ENCODE peak calls at places on chromosomes 3 and 15, in eight cellular contexts. S, O, D, V, Q, Y, I and J are unnamed samples.

GRCh38 chr3:128548426-128549282 is 55.7 kb upstream of the GATA2 start:
- ATAC-seq in I (no peak), V (peak), D (peak), Y (peak), O (peak), S (no peak), Q (no peak), J (peak)

GRCh38 chr3:100737334-100737733 is 28.0 kb downstream of the TFG start:
- ATAC-seq in D (peak), I (peak), Q (peak), O (peak), S (no peak), V (peak), Y (peak), J (peak)

GRCh38 chr3:43559961-43560360 is 61.9 kb downstream of the ANO10 start:
- ATAC-seq in S (no peak), Q (no peak), D (no peak), I (no peak), V (no peak), Y (no peak), O (no peak), J (no peak)

GRCh38 chr3:73069775-73070444 is 8.5 kb downstream of the EBLN2 start:
- ATAC-seq in D (no peak), Q (no peak), I (peak), O (no peak), Y (no peak), V (no peak), S (no peak), J (no peak)

GRCh38 chr15:83219026-83219425 is 11.4 kb upstream of the HDGFL3 start:
- ATAC-seq in S (no peak), Q (no peak), O (no peak), D (no peak), I (no peak), V (no peak), Y (no peak), J (no peak)

GRCh38 chr15:96699871-96700401 is 369.4 kb downstream of the NR2F2 start:
- ATAC-seq in V (no peak), Q (no peak), Y (no peak), O (no peak), I (no peak), S (no peak), D (no peak), J (no peak)

GRCh38 chr15:61702224-61703120 is 357.8 kb downstream of the VPS13C start:
- ATAC-seq in D (no peak), I (no peak), S (no peak), Y (no peak), V (no peak), O (no peak), Q (no peak), J (peak)

GRCh38 chr3:112685435-112685834 is 44.5 kb upstream of the CCDC80 start:
- ATAC-seq in Y (no peak), V (no peak), Q (no peak), S (no peak), I (no peak), D (no peak), O (peak), J (no peak)

GRCh38 chr3:186870421-186871201 is 28.1 kb downstream of the ADIPOQ start:
- ATAC-seq in O (no peak), V (no peak), S (no peak), I (no peak), Q (no peak), D (peak), Y (no peak), J (no peak)

GRCh38 chr3:112120485-112120836 is 12.6 kb downstream of the GCSAM start:
- ATAC-seq in Q (no peak), S (peak), D (no peak), O (no peak), Y (no peak), V (no peak), I (no peak), J (no peak)

GRCh38 chr3:141603473-141604035 is 116.7 kb downstream of the RASA2 start:
- ATAC-seq in V (no peak), O (no peak), Y (no peak), D (no peak), Q (no peak), I (no peak), S (no peak), J (peak)

GRCh38 chr3:125134952-125135351 is 77.6 kb downstream of the SLC12A8 start:
- ATAC-seq in V (no peak), Q (no peak), Y (no peak), S (no peak), I (no peak), D (no peak), O (no peak), J (peak)

GRCh38 chr3:48928679-48929078 is 10.0 kb downstream of the ARIH2 start:
- ATAC-seq in Y (no peak), V (no peak), S (peak), D (no peak), O (no peak), I (no peak), Q (no peak), J (no peak)

GRCh38 chr3:135014575-135014974 is 219.5 kb downstream of the EPHB1 start:
- ATAC-seq in O (no peak), S (no peak), Q (no peak), V (no peak), D (no peak), I (no peak), Y (no peak), J (no peak)

GRCh38 chr3:150362515-150363302 is 45.4 kb upstream of the TSC22D2 start:
- ATAC-seq in D (no peak), Y (peak), Q (peak), O (no peak), I (peak), V (no peak), S (no peak), J (peak)

GRCh38 chr15:34436126-34436955 is 1.3 kb downstream of the GOLGA8A start:
- ATAC-seq in Y (no peak), O (peak), S (peak), I (peak), D (no peak), Q (peak), V (peak), J (peak)

GRCh38 chr3:51282931-51283330 is 102.2 kb upstream of the MANF start:
- ATAC-seq in V (no peak), I (no peak), S (no peak), Q (no peak), O (no peak), Y (no peak), D (no peak), J (no peak)

GRCh38 chr3:152301745-152302181 is 33.0 kb downstream of the MBNL1 start:
- ATAC-seq in V (no peak), O (no peak), I (no peak), Y (no peak), D (no peak), S (peak), Q (no peak), J (no peak)

GRCh38 chr3:27670619-27671018 is 51.5 kb downstream of the EOMES start:
- ATAC-seq in D (no peak), Q (no peak), V (no peak), Y (no peak), S (no peak), O (no peak), I (no peak), J (peak)

GRCh38 chr3:141452045-141452444 is 34.8 kb upstream of the RASA2 start:
- ATAC-seq in D (peak), Q (peak), V (peak), I (peak), S (peak), O (peak), Y (peak), J (peak)

GRCh38 chr3:138289701-138290100 is 40.0 kb downstream of the NME9 start:
- ATAC-seq in Q (no peak), D (no peak), Y (no peak), S (no peak), O (no peak), I (no peak), V (no peak), J (no peak)

GRCh38 chr3:155639462-155640055 is 105.3 kb downstream of the PLCH1 start:
- ATAC-seq in V (no peak), S (no peak), D (no peak), O (no peak), I (no peak), Q (no peak), Y (no peak), J (no peak)

GRCh38 chr3:193148678-193149473 is 92.1 kb upstream of the PLAAT1 start:
- ATAC-seq in Q (no peak), S (no peak), I (no peak), O (no peak), Y (no peak), V (no peak), D (no peak), J (no peak)

GRCh38 chr3:138642226-138642926 is 33.8 kb downstream of the FAIM start:
- ATAC-seq in D (no peak), O (no peak), Y (no peak), Q (no peak), S (no peak), V (no peak), I (no peak), J (no peak)

GRCh38 chr3:124234852-124235252 is 242.9 kb upstream of the ROPN1 start:
- ATAC-seq in O (no peak), V (peak), S (no peak), D (no peak), I (no peak), Y (no peak), Q (no peak), J (peak)

GRCh38 chr3:197458179-197458707 is 97.5 kb downstream of the BDH1 start:
- ATAC-seq in Y (peak), Q (peak), I (peak), D (no peak), S (peak), V (peak), O (peak), J (peak)

GRCh38 chr3:149243540-149243939 is 21.9 kb upstream of the CP start:
- ATAC-seq in S (no peak), V (peak), I (no peak), Y (peak), Q (no peak), O (peak), D (peak), J (no peak)

GRCh38 chr3:102180291-102180931 is 254.4 kb upstream of the ZPLD1 start:
- ATAC-seq in O (peak), S (peak), Y (peak), V (peak), I (no peak), D (peak), Q (no peak), J (peak)

GRCh38 chr3:61685755-61686154 is 124.4 kb downstream of the PTPRG start:
- ATAC-seq in S (no peak), V (peak), D (peak), O (peak), Q (no peak), I (no peak), Y (peak), J (no peak)

GRCh38 chr15:97981058-97981457 is 20.6 kb downstream of the ARRDC4 start:
- ATAC-seq in Y (no peak), S (no peak), V (no peak), D (no peak), O (no peak), I (no peak), Q (no peak), J (no peak)

GRCh38 chr3:29919551-29919950 is 638.7 kb downstream of the RBMS3 start:
- ATAC-seq in O (no peak), V (no peak), S (no peak), D (no peak), Q (no peak), Y (no peak), I (no peak), J (no peak)

GRCh38 chr3:142077859-142078500 is 71.4 kb downstream of the TFDP2 start:
- ATAC-seq in Y (peak), O (no peak), S (no peak), V (peak), Q (no peak), I (no peak), D (no peak), J (no peak)